ENCODE peak calls at places on chromosome 3, in ten cellular contexts. A is adrenal gland, U is tibial artery, Z is heart left ventricle, N is endothelial cell of umbilical vein, D is bronchial epithelial cell, Y is cardiac muscle cell, C is Peyer's patch, L is IMR-90, H is kidney epithelial cell. T is an unnamed sample. For H3K36me3, the result is how much of the 10 kb centered on the place peaks cover.

GRCh38 chr3:7075901-7076300 is 215.0 kb downstream of the GRM7 start:
- DNase-seq in Y (no peak), U (no peak), C (no peak), D (no peak), L (no peak), A (no peak), N (no peak), Z (no peak), H (no peak), T (no peak)

GRCh38 chr3:58345457-58345856 is 12.8 kb downstream of the PXK start:
- DNase-seq in L (no peak), Y (no peak), D (no peak), C (no peak), N (no peak), H (no peak), U (no peak), Z (no peak), A (no peak), T (no peak)

GRCh38 chr3:124510290-124510689 is 220.0 kb upstream of the UMPS start:
- DNase-seq in Y (no peak), N (no peak), H (no peak), U (no peak), Z (no peak), C (no peak), D (peak), A (no peak), L (peak), T (peak)

GRCh38 chr3:135310317-135310716 is 515.3 kb downstream of the EPHB1 start:
- DNase-seq in U (no peak), C (no peak), Y (no peak), A (peak), H (no peak), N (no peak), D (no peak), Z (no peak), L (no peak), T (no peak)

GRCh38 chr3:86578071-86578470 is 412.9 kb downstream of the VGLL3 start:
- DNase-seq in A (no peak), C (no peak), U (no peak), H (no peak), Y (no peak), D (no peak), L (no peak), N (no peak), Z (no peak), T (no peak)

GRCh38 chr3:13712682-13713180 is 163.8 kb downstream of the FBLN2 start:
- DNase-seq in N (no peak), L (no peak), C (peak), H (no peak), Y (no peak), D (no peak), Z (peak), A (no peak), U (peak), T (no peak)

GRCh38 chr3:50327943-50328691 is at the start of gene TUSC2:
- DNase-seq in H (peak), D (peak), L (peak), N (peak), U (peak), Z (peak), A (peak), Y (peak), C (peak), T (peak)

GRCh38 chr3:144054766-144055165 is 83.1 kb downstream of the DIPK2A start:
- DNase-seq in Y (no peak), D (no peak), U (no peak), N (no peak), H (no peak), C (no peak), A (no peak), L (no peak), Z (no peak), T (no peak)

GRCh38 chr3:18988619-18989229 is 159.6 kb upstream of the KCNH8 start:
- DNase-seq in Y (peak), N (no peak), U (no peak), C (no peak), H (no peak), Z (no peak), L (no peak), A (no peak), D (peak), T (no peak)

GRCh38 chr3:69541823-69542264 is 156.0 kb upstream of the FRMD4B start:
- DNase-seq in A (no peak), U (no peak), Y (peak), C (no peak), D (no peak), H (no peak), L (no peak), N (no peak), Z (peak), T (no peak)

GRCh38 chr3:177197041-177197933 is at the start of gene TBL1XR1:
- DNase-seq in L (peak), N (peak), C (peak), H (peak), Z (peak), A (peak), D (peak), U (peak), Y (peak), T (peak)

GRCh38 chr3:57556459-57557087 is 499 bp downstream of the PDE12 start:
- DNase-seq in D (no peak), L (no peak), N (no peak), Y (peak), Z (no peak), H (no peak), C (no peak), A (peak), U (peak), T (no peak)

GRCh38 chr3:111081008-111081545 is 9.5 kb downstream of the NECTIN3 start:
- DNase-seq in C (no peak), Y (peak), H (no peak), Z (no peak), D (no peak), A (no peak), L (peak), N (no peak), U (no peak), T (peak)

GRCh38 chr3:47579875-47580274 is 1.2 kb upstream of the CSPG5 start:
- DNase-seq in N (no peak), U (no peak), A (no peak), Z (no peak), L (no peak), C (no peak), Y (no peak), H (no peak), D (no peak), T (no peak)

GRCh38 chr3:125406070-125406469 is 30.9 kb upstream of the ZNF148 start:
- DNase-seq in H (peak), C (no peak), Y (no peak), U (no peak), D (no peak), N (no peak), A (no peak), Z (no peak), L (no peak), T (no peak)

GRCh38 chr3:115478359-115478758 is 145.0 kb upstream of the GAP43 start:
- DNase-seq in D (no peak), A (no peak), C (no peak), N (no peak), Y (no peak), L (no peak), U (no peak), Z (no peak), H (no peak), T (no peak)

GRCh38 chr3:129387492-129387891 is 40.9 kb downstream of the EFCAB12 start:
- DNase-seq in U (no peak), H (no peak), L (no peak), Z (no peak), A (no peak), D (no peak), Y (no peak), C (no peak), N (no peak), T (no peak)

GRCh38 chr3:129393271-129393670 is 35.2 kb downstream of the EFCAB12 start:
- DNase-seq in C (no peak), A (peak), H (no peak), L (no peak), Z (no peak), N (no peak), D (no peak), Y (no peak), U (no peak), T (no peak)

GRCh38 chr3:129386984-129387383 is 41.5 kb downstream of the EFCAB12 start:
- DNase-seq in U (no peak), H (no peak), N (no peak), A (no peak), D (no peak), Y (no peak), L (no peak), Z (no peak), C (no peak), T (no peak)

GRCh38 chr3:129384594-129385323 is 43.7 kb downstream of the EFCAB12 start:
- DNase-seq in Z (no peak), A (no peak), L (no peak), D (no peak), Y (no peak), U (no peak), C (no peak), H (no peak), N (no peak), T (no peak)

GRCh38 chr3:129389572-129389937 is 38.9 kb downstream of the EFCAB12 start:
- DNase-seq in A (no peak), C (no peak), L (peak), D (no peak), Z (no peak), H (no peak), U (no peak), N (peak), Y (no peak), T (no peak)
- H3K4me3 ChIP-seq in A (no peak), C (no peak), L (no peak), D (no peak), Z (no peak), H (no peak), U (no peak), N (no peak), Y (no peak), T (no peak)

DNA sequence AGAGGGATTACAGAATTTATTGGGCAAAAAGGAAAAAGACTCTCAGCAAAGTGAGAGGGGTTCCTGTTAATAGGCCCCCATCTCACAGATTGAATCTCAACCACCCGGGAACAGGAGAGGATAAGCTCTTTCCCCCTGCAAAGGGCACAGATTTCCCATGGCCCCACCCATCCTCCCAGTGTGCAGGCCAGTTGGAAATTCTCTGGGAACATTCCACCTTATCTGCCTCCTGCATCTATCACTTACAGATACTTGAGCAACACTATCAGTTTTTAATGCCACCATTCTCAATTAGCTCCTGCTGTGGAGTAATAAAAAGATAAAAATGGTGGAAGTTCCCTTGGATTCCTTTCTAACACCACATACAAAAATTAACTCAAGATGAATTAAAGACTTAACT is 350.0 kb upstream of the BCHE start:
- DNase-seq in C (no peak), L (no peak), D (no peak), Z (no peak), A (no peak), H (no peak), U (no peak), N (no peak), Y (no peak), T (no peak)
- H3K36me3 ChIP-seq in C (under half), L (under half), D (under half), Z (under half), A (under half), H (under half), U (under half), N (under half), Y (under half), T (under half)

GRCh38 chr3:101676219-101676764 is 640 bp downstream of the ZBTB11 start:
- DNase-seq in A (peak), N (peak), U (peak), H (peak), Z (peak), Y (peak), C (peak), L (peak), D (peak), T (peak)

GRCh38 chr3:101675709-101676218 is 1.2 kb downstream of the ZBTB11 start:
- DNase-seq in Z (peak), D (no peak), L (no peak), H (no peak), A (no peak), U (no peak), Y (no peak), N (no peak), C (no peak), T (no peak)

GRCh38 chr3:101674518-101674917 is 2.4 kb downstream of the ZBTB11 start:
- DNase-seq in D (no peak), A (no peak), Z (no peak), L (no peak), H (no peak), N (no peak), C (no peak), U (no peak), Y (no peak), T (no peak)

GRCh38 chr3:101677436-101678286 is 729 bp upstream of the ZBTB11 start:
- DNase-seq in Y (no peak), L (no peak), Z (no peak), U (peak), N (no peak), H (no peak), D (no peak), C (no peak), A (peak), T (no peak)

GRCh38 chr3:101676765-101677435 is at the start of gene ZBTB11:
- DNase-seq in L (peak), C (peak), N (peak), D (peak), H (peak), Y (peak), Z (peak), A (peak), U (peak), T (peak)
- TF ChIP-seq CTCF in L (peak), C (no peak), N (peak), D (peak), H (peak), Y (peak), Z (peak), A (peak), U (peak), T (peak)

GRCh38 chr3:100449214-100449613 is 43.2 kb upstream of the TMEM45A start:
- DNase-seq in N (no peak), A (no peak), L (no peak), Y (no peak), U (no peak), Z (no peak), H (no peak), D (no peak), C (no peak), T (no peak)

GRCh38 chr3:100443690-100444089 is 42.4 kb downstream of the LNP1 start:
- DNase-seq in L (no peak), D (no peak), A (no peak), C (no peak), U (no peak), Y (no peak), N (no peak), H (no peak), Z (no peak), T (no peak)

GRCh38 chr3:100448079-100448478 is 44.3 kb upstream of the TMEM45A start:
- DNase-seq in A (no peak), H (no peak), L (no peak), N (no peak), Y (no peak), Z (no peak), U (no peak), D (no peak), C (no peak), T (no peak)
- H3K4me3 ChIP-seq in A (no peak), H (no peak), L (no peak), N (no peak), Y (no peak), Z (no peak), U (no peak), D (no peak), C (no peak), T (no peak)

GRCh38 chr3:48996640-48997039 is 6.6 kb downstream of the P4HTM start:
- DNase-seq in Z (no peak), H (no peak), D (no peak), Y (no peak), U (no peak), L (no peak), N (no peak), C (no peak), A (no peak), T (no peak)
- H3K36me3 ChIP-seq in Z (under half), H (under half), D (under half), Y (under half), U (under half), L (under half), N (under half), C (under half), A (under half), T (under half)

GRCh38 chr3:37795431-37796061 is 66.1 kb upstream of the CTDSPL start:
- DNase-seq in C (no peak), N (no peak), D (no peak), A (no peak), Y (no peak), H (no peak), Z (no peak), L (no peak), U (no peak), T (no peak)

DNA sequence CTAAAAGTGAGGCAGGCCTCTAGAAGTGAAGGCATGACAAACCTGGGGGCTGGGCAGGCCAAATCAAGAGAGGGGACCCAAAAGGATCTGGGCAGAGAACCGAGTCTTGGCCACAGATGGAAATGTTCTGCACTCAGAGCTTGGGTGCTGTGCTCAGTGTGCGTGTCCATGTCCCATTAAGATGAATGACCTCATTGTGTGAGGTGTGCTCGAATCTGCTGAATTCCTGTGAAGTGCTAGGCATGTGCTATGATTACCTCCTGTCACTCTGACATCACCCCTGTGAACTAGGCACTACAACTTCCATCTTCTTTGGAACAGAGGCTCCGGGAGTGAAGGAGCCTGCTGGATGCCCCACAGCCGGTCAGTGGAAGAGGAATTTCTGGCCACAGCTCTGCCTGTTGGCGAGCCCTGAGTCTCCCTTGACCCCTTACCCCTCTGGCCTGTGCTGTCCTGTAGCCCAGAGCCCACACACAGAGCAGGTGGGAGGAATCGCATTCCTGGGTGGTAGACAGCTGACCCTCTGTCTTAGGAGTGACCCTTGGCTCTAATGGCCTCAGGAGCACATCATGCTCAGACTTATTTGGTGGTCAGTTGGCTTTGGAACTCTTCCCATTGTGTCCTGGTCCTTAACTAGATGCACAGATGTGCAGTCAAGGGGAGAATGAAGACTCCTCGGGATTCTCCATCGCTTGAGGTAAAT is 67.6 kb upstream of the CTDSPL start:
- DNase-seq in U (peak), Y (no peak), A (no peak), L (no peak), Z (no peak), H (no peak), D (no peak), N (no peak), C (no peak), T (no peak)
- TF ChIP-seq CTCF in U (no peak), Y (no peak), A (no peak), L (no peak), Z (no peak), H (no peak), D (no peak), N (no peak), C (no peak), T (no peak)

T was measured in BJ.